ENCODE peak calls at places on chromosomes 5 and 9, in ten cellular contexts. V is tibial nerve; Y is endothelial cell; C is CD8-positive, alpha-beta memory T cell; I is NCI-H1417; R is mammary epithelial cell; P is ACHN; Z is EH; D is anterior cingulate cortex; X is HFF-Myc. W is an unnamed sample.

GRCh38 chr5:153551537-153552079 is 61.1 kb downstream of the GRIA1 start:
- DNase-seq in V (peak; percentile 22), Y (no peak), C (no peak), I (peak; percentile 21), R (peak; percentile 91), P (peak; percentile 85), Z (peak; percentile 97), D (no peak), X (peak; percentile 71), W (peak; percentile 99)

GRCh38 chr5:111635151-111635945 is 121.6 kb downstream of the NREP start:
- DNase-seq in V (no peak), Y (no peak), C (no peak), I (peak; percentile 32), R (no peak), P (no peak), Z (no peak), D (no peak), X (no peak), W (no peak)

GRCh38 chr9:121684381-121685145 is 33.1 kb downstream of the DAB2IP start:
- DNase-seq in V (no peak), Y (peak; percentile 69), C (no peak), I (no peak), R (no peak), P (peak; percentile 19), Z (peak; percentile 48), D (no peak), X (no peak), W (no peak)

GRCh38 chr5:111394580-111394979 is 117.8 kb downstream of the STARD4 start:
- DNase-seq in V (no peak), Y (no peak), C (no peak), I (no peak), R (peak; percentile 63), P (no peak), Z (peak; percentile 76), D (no peak), X (no peak), W (peak; percentile 42)

GRCh38 chr5:161096006-161096405 is 244.0 kb upstream of the ATP10B start:
- DNase-seq in V (no peak), Y (no peak), C (no peak), I (no peak), R (peak; percentile 11), P (no peak), Z (no peak), D (no peak), X (no peak), W (no peak)

GRCh38 chr9:134451700-134452458 is 125.6 kb downstream of the RXRA start:
- DNase-seq in V (no peak), Y (no peak), C (no peak), I (no peak), R (no peak), P (no peak), Z (no peak), D (no peak), X (no peak), W (no peak)

GRCh38 chr5:80761966-80762365 is 107.2 kb upstream of the DHFR start:
- DNase-seq in V (no peak), Y (no peak), C (no peak), I (no peak), R (no peak), P (no peak), Z (no peak), D (no peak), X (no peak), W (no peak)

GRCh38 chr9:130459151-130459550 is 14.4 kb downstream of the ASS1 start:
- DNase-seq in V (no peak), Y (no peak), C (no peak), I (no peak), R (no peak), P (no peak), Z (no peak), D (no peak), X (no peak), W (no peak)

GRCh38 chr5:4097194-4097593 is 501.6 kb downstream of the IRX1 start:
- DNase-seq in V (no peak), Y (no peak), C (no peak), I (no peak), R (no peak), P (no peak), Z (no peak), D (no peak), X (no peak), W (no peak)

GRCh38 chr9:35566417-35566816 is 38.6 kb upstream of the TESK1 start:
- DNase-seq in V (no peak), Y (no peak), C (no peak), I (no peak), R (no peak), P (no peak), Z (peak; percentile 68), D (no peak), X (no peak), W (no peak)

GRCh38 chr9:36328798-36329411 is 70.7 kb upstream of the GNE start:
- DNase-seq in V (peak; percentile 82), Y (peak; percentile 60), C (peak; percentile 55), I (peak; percentile 52), R (peak; percentile 58), P (peak; percentile 70), Z (peak; percentile 76), D (no peak), X (peak; percentile 59), W (peak; percentile 62)

GRCh38 chr5:78003442-78003841 is 227.3 kb upstream of the TBCA start:
- DNase-seq in V (no peak), Y (no peak), C (no peak), I (no peak), R (no peak), P (no peak), Z (no peak), D (no peak), X (no peak), W (no peak)

GRCh38 chr5:179187229-179187678 is 127.1 kb downstream of the ZNF354C start:
- DNase-seq in V (no peak), Y (no peak), C (no peak), I (no peak), R (no peak), P (no peak), Z (no peak), D (no peak), X (no peak), W (no peak)

GRCh38 chr5:68333649-68334549 is 118.3 kb downstream of the PIK3R1 start:
- DNase-seq in V (no peak), Y (no peak), C (no peak), I (no peak), R (peak; percentile 94), P (peak; percentile 93), Z (peak; percentile 89), D (no peak), X (peak; percentile 73), W (peak; percentile 67)

GRCh38 chr5:90645024-90645610 is 86.5 kb downstream of the ADGRV1 start:
- DNase-seq in V (no peak), Y (no peak), C (no peak), I (no peak), R (no peak), P (no peak), Z (peak; percentile 1), D (no peak), X (peak; percentile 1), W (no peak)

GRCh38 chr9:19533373-19533772 is 124.6 kb downstream of the ACER2 start:
- DNase-seq in V (no peak), Y (no peak), C (no peak), I (no peak), R (no peak), P (no peak), Z (peak; percentile 15), D (no peak), X (no peak), W (no peak)

GRCh38 chr5:172658869-172659513 is 17.9 kb downstream of the NEURL1B start:
- DNase-seq in V (no peak), Y (no peak), C (no peak), I (no peak), R (no peak), P (no peak), Z (no peak), D (no peak), X (no peak), W (no peak)

GRCh38 chr5:81657386-81657785 is 93.5 kb downstream of the SSBP2 start:
- DNase-seq in V (no peak), Y (no peak), C (no peak), I (no peak), R (peak; percentile 48), P (no peak), Z (peak; percentile 27), D (no peak), X (no peak), W (no peak)

GRCh38 chr5:5591567-5591966 is 169.1 kb downstream of the ICE1 start:
- DNase-seq in V (no peak), Y (no peak), C (no peak), I (no peak), R (no peak), P (no peak), Z (no peak), D (no peak), X (no peak), W (no peak)